ENCODE peak calls at places on chromosomes 12 and 14, in ten cellular contexts. R, G, H, A, O, B, M, V, K and J are unnamed samples.

GRCh38 chr12:1796515-1797010 is 23.8 kb upstream of the LRTM2 start:
- DNase-seq in R (peak; percentile 19), B (peak; percentile 51), H (no peak), A (no peak), K (no peak), G (no peak), O (peak; percentile 59), V (no peak), M (no peak), J (no peak)

GRCh38 chr12:112728909-112729308 is 62.6 kb upstream of the RPH3A start:
- DNase-seq in B (no peak), A (no peak), K (no peak), H (no peak), V (no peak), G (no peak), O (no peak), M (no peak), R (no peak), J (no peak)

GRCh38 chr14:68589447-68590232 is 203.2 kb downstream of the ZFP36L1 start:
- DNase-seq in B (no peak), V (no peak), A (no peak), M (no peak), O (no peak), H (no peak), R (peak; percentile 97), K (peak; percentile 74), G (no peak), J (peak; percentile 57)

GRCh38 chr14:82740547-82740946 is 1206.9 kb upstream of the SEL1L start:
- DNase-seq in H (no peak), A (no peak), B (no peak), R (no peak), K (no peak), V (no peak), M (no peak), O (no peak), G (no peak), J (no peak)

GRCh38 chr12:76583301-76583700 is 23.7 kb upstream of the OSBPL8 start:
- DNase-seq in B (no peak), M (no peak), G (no peak), V (no peak), H (no peak), A (no peak), R (no peak), K (no peak), O (no peak), J (no peak)

GRCh38 chr14:102527255-102528232 is 18.0 kb upstream of the ANKRD9 start:
- DNase-seq in M (no peak), B (no peak), H (peak; percentile 47), R (no peak), G (no peak), O (peak; percentile 60), A (no peak), V (no peak), K (peak; percentile 43), J (no peak)

GRCh38 chr12:109673379-109673778 is 40.2 kb upstream of the FAM222A start:
- DNase-seq in K (no peak), V (no peak), M (no peak), R (no peak), H (no peak), B (no peak), A (no peak), O (no peak), G (no peak), J (no peak)

GRCh38 chr12:91189526-91189925 is 6.9 kb upstream of the DCN start:
- DNase-seq in O (peak; percentile 51), K (peak; percentile 43), V (no peak), H (no peak), B (no peak), R (peak; percentile 72), M (no peak), A (no peak), G (no peak), J (no peak)

GRCh38 chr14:101409006-101409543 is 152.2 kb upstream of the DIO3 start:
- DNase-seq in A (no peak), B (no peak), K (no peak), V (no peak), O (no peak), H (no peak), G (no peak), M (no peak), R (no peak), J (no peak)

GRCh38 chr14:99224116-99224910 is 47.7 kb downstream of the BCL11B start:
- DNase-seq in A (no peak), H (no peak), M (no peak), B (peak; percentile 77), R (no peak), K (no peak), V (no peak), G (no peak), O (no peak), J (no peak)

GRCh38 chr12:89862511-89863331 is 154.1 kb upstream of the ATP2B1 start:
- DNase-seq in K (no peak), V (peak; percentile 42), A (no peak), R (peak; percentile 11), O (peak; percentile 13), G (no peak), H (no peak), B (no peak), M (no peak), J (no peak)

GRCh38 chr12:85280138-85280983 is at the start of gene ALX1:
- DNase-seq in O (peak; percentile 3), B (peak; percentile 91), H (peak; percentile 77), G (no peak), K (no peak), A (peak; percentile 60), R (peak; percentile 35), V (no peak), M (peak; percentile 51), J (peak; percentile 73)

GRCh38 chr12:120702629-120703028 is 7.6 kb upstream of the UNC119B start:
- DNase-seq in K (no peak), A (no peak), M (peak; percentile 30), V (no peak), O (no peak), H (no peak), G (no peak), B (no peak), R (no peak), J (no peak)

GRCh38 chr12:59636945-59637656 is 41.3 kb downstream of the SLC16A7 start:
- DNase-seq in G (no peak), K (no peak), B (no peak), O (no peak), V (no peak), A (no peak), H (no peak), R (no peak), M (no peak), J (no peak)

GRCh38 chr12:108814462-108815211 is 42.7 kb downstream of the SSH1 start:
- DNase-seq in B (no peak), V (no peak), R (no peak), H (no peak), A (no peak), M (no peak), O (no peak), K (no peak), G (no peak), J (no peak)

GRCh38 chr14:71488703-71489141 is 443.5 kb upstream of the RGS6 start:
- DNase-seq in K (no peak), H (no peak), O (no peak), A (peak; percentile 71), G (no peak), V (no peak), B (no peak), M (no peak), R (peak; percentile 71), J (no peak)

GRCh38 chr12:64951944-64952343 is 127.5 kb downstream of the TBC1D30 start:
- DNase-seq in H (no peak), V (no peak), B (no peak), A (no peak), K (no peak), O (no peak), R (no peak), G (no peak), M (no peak), J (no peak)

GRCh38 chr14:63204407-63205280 is at the start of gene RHOJ:
- DNase-seq in V (no peak), R (peak; percentile 42), O (peak; percentile 37), K (peak; percentile 25), B (peak; percentile 42), M (peak; percentile 83), G (no peak), H (no peak), A (peak; percentile 19), J (peak; percentile 43)

GRCh38 chr12:79920421-79921238 is 14.3 kb downstream of the PPP1R12A start:
- DNase-seq in K (no peak), A (no peak), M (no peak), V (no peak), B (no peak), H (no peak), O (no peak), R (no peak), G (no peak), J (no peak)

GRCh38 chr14:52175982-52176502 is 91.5 kb upstream of the PTGDR start:
- DNase-seq in R (no peak), O (no peak), H (no peak), K (no peak), A (no peak), B (no peak), V (no peak), M (no peak), G (no peak), J (no peak)

GRCh38 chr12:69916541-69917270 is 91.7 kb downstream of the MYRFL start:
- DNase-seq in G (no peak), V (no peak), H (no peak), M (no peak), B (no peak), R (peak; percentile 44), O (peak; percentile 9), K (no peak), A (no peak), J (no peak)

GRCh38 chr14:70664698-70665447 is 23.2 kb downstream of the TTC9 start:
- DNase-seq in H (peak; percentile 32), K (no peak), B (no peak), A (no peak), O (no peak), R (no peak), G (no peak), M (no peak), V (no peak), J (no peak)

GRCh38 chr14:81831128-81831815 is 297.6 kb upstream of the SEL1L start:
- DNase-seq in A (no peak), R (peak; percentile 46), K (no peak), M (no peak), V (no peak), O (no peak), H (no peak), B (peak; percentile 6), G (no peak), J (no peak)

GRCh38 chr12:123808167-123808566 is 46.1 kb downstream of the DNAH10 start:
- DNase-seq in O (no peak), M (no peak), H (peak; percentile 42), B (peak; percentile 51), R (peak; percentile 13), K (peak; percentile 2), G (no peak), A (peak; percentile 25), V (no peak), J (peak; percentile 23)

GRCh38 chr14:94462219-94462551 is 9.6 kb upstream of the SERPINA11 start:
- DNase-seq in G (no peak), H (no peak), K (no peak), O (no peak), A (no peak), V (no peak), R (no peak), M (no peak), B (no peak), J (no peak)

GRCh38 chr14:65167072-65167645 is 64.8 kb upstream of the MAX start:
- DNase-seq in M (no peak), V (no peak), B (peak; percentile 31), O (no peak), R (no peak), G (no peak), H (no peak), K (no peak), A (no peak), J (no peak)